ENCODE peak calls at places on chromosomes 4 and X, in ten cellular contexts. Q, M, L, I, V, T, D, F, P and J are unnamed samples.
A peak's percentile ranks its signal among the peaks of the same experiment; 100 is the strongest.

GRCh38 chr4:98293089-98293887 is 32.1 kb downstream of the RAP1GDS1 start:
- DNase-seq in Q (no peak), M (peak; percentile 30), L (no peak), I (no peak), V (no peak), T (peak; percentile 63), D (no peak), F (no peak), P (no peak), J (no peak)

GRCh38 chr4:142893012-142893411 is 46.9 kb upstream of the INPP4B start:
- DNase-seq in Q (no peak), M (no peak), L (no peak), I (no peak), V (no peak), T (no peak), D (no peak), F (no peak), P (no peak), J (no peak)

GRCh38 chr4:1400861-1401408 is 5.3 kb downstream of the NKX1-1 start:
- DNase-seq in Q (no peak), M (no peak), L (no peak), I (no peak), V (peak; percentile 34), T (no peak), D (peak; percentile 9), F (peak; percentile 18), P (no peak), J (no peak)

GRCh38 chr4:40502936-40503335 is 126.7 kb downstream of the RBM47 start:
- DNase-seq in Q (no peak), M (no peak), L (no peak), I (no peak), V (no peak), T (peak; percentile 20), D (no peak), F (no peak), P (no peak), J (no peak)

GRCh38 chr4:88949605-88950004 is 107.4 kb downstream of the FAM13A start:
- DNase-seq in Q (no peak), M (no peak), L (no peak), I (no peak), V (no peak), T (no peak), D (no peak), F (no peak), P (no peak), J (no peak)

GRCh38 chr4:110196206-110196870 is 2.1 kb downstream of the ELOVL6 start:
- DNase-seq in Q (peak; percentile 58), M (peak; percentile 19), L (peak; percentile 63), I (peak; percentile 25), V (peak; percentile 56), T (peak; percentile 30), D (peak; percentile 45), F (peak; percentile 71), P (no peak), J (peak; percentile 58)

GRCh38 chrX:22040184-22040583 is 8.1 kb downstream of the PHEX start:
- DNase-seq in Q (no peak), M (no peak), L (no peak), I (no peak), V (no peak), T (no peak), D (no peak), F (no peak), P (peak; percentile 47), J (no peak)

GRCh38 chr4:42083816-42084215 is 68.6 kb downstream of the BEND4 start:
- DNase-seq in Q (no peak), M (no peak), L (peak; percentile 9), I (no peak), V (no peak), T (peak; percentile 4), D (no peak), F (no peak), P (no peak), J (no peak)

GRCh38 chr4:95362066-95362465 is 186.7 kb downstream of the UNC5C start:
- DNase-seq in Q (no peak), M (no peak), L (no peak), I (no peak), V (no peak), T (no peak), D (no peak), F (no peak), P (no peak), J (no peak)

GRCh38 chr4:153421980-153422379 is 44.2 kb upstream of the TMEM131L start:
- DNase-seq in Q (no peak), M (no peak), L (no peak), I (no peak), V (no peak), T (no peak), D (no peak), F (no peak), P (no peak), J (no peak)

GRCh38 chr4:153428816-153429592 is 37.2 kb upstream of the TMEM131L start:
- DNase-seq in Q (no peak), M (peak; percentile 5), L (no peak), I (no peak), V (no peak), T (peak; percentile 18), D (no peak), F (no peak), P (no peak), J (no peak)

GRCh38 chr4:153427363-153428071 is 38.6 kb upstream of the TMEM131L start:
- DNase-seq in Q (no peak), M (no peak), L (no peak), I (no peak), V (no peak), T (peak; percentile 66), D (no peak), F (no peak), P (peak; percentile 52), J (no peak)

GRCh38 chr4:153420361-153420760 is 45.8 kb upstream of the TMEM131L start:
- DNase-seq in Q (no peak), M (no peak), L (no peak), I (no peak), V (no peak), T (peak; percentile 30), D (no peak), F (no peak), P (no peak), J (no peak)

GRCh38 chr4:153426207-153426886 is 39.8 kb upstream of the TMEM131L start:
- DNase-seq in Q (no peak), M (no peak), L (no peak), I (no peak), V (no peak), T (no peak), D (no peak), F (no peak), P (no peak), J (no peak)
- H3K27ac ChIP-seq in Q (no peak overlapping the region), M (no peak overlapping the region), L (no peak overlapping the region), I (peak overlapping the region; percentile 6), V (no peak overlapping the region), T (no peak overlapping the region), D (no peak overlapping the region), F (no peak overlapping the region), P (no peak overlapping the region), J (no peak overlapping the region)

GRCh38 chr4:10659251-10659650 is 25.3 kb downstream of the CLNK start:
- DNase-seq in Q (no peak), M (no peak), L (no peak), I (no peak), V (no peak), T (no peak), D (no peak), F (no peak), P (no peak), J (no peak)

GRCh38 chr4:10656420-10656819 is 28.1 kb downstream of the CLNK start:
- DNase-seq in Q (no peak), M (no peak), L (no peak), I (no peak), V (no peak), T (no peak), D (no peak), F (no peak), P (peak; percentile 36), J (no peak)

GRCh38 chr4:10656988-10657387 is 27.6 kb downstream of the CLNK start:
- DNase-seq in Q (no peak), M (no peak), L (peak; percentile 20), I (no peak), V (no peak), T (no peak), D (no peak), F (no peak), P (peak; percentile 75), J (no peak)

GRCh38 chr4:10661047-10661446 is 23.5 kb downstream of the CLNK start:
- DNase-seq in Q (no peak), M (no peak), L (no peak), I (no peak), V (no peak), T (no peak), D (no peak), F (no peak), P (no peak), J (no peak)

GRCh38 chr4:10655968-10656367 is 28.6 kb downstream of the CLNK start:
- DNase-seq in Q (no peak), M (no peak), L (peak; percentile 72), I (no peak), V (no peak), T (peak; percentile 40), D (no peak), F (no peak), P (peak; percentile 68), J (no peak)
- H3K27ac ChIP-seq in Q (no peak overlapping the region), M (no peak overlapping the region), L (peak overlapping the region; percentile 81), I (peak overlapping the region; percentile 31), V (no peak overlapping the region), T (no peak overlapping the region), D (peak overlapping the region; percentile 21), F (no peak overlapping the region), P (peak overlapping the region; percentile 48), J (no peak overlapping the region)

GRCh38 chr4:176838611-176839411 is 46.1 kb upstream of the VEGFC start:
- DNase-seq in Q (no peak), M (no peak), L (peak; percentile 87), I (no peak), V (no peak), T (peak; percentile 44), D (no peak), F (no peak), P (no peak), J (no peak)
- H3K27ac ChIP-seq in Q (no peak overlapping the region), M (no peak overlapping the region), L (peak overlapping the region; percentile 82), I (no peak overlapping the region), V (no peak overlapping the region), T (no peak overlapping the region), D (no peak overlapping the region), F (no peak overlapping the region), P (no peak overlapping the region), J (no peak overlapping the region)

GRCh38 chr4:153522800-153523089 is 56.6 kb downstream of the TMEM131L start:
- DNase-seq in Q (no peak), M (no peak), L (no peak), I (peak; percentile 31), V (no peak), T (no peak), D (no peak), F (no peak), P (no peak), J (no peak)

GRCh38 chr4:153520871-153521329 is 54.7 kb downstream of the TMEM131L start:
- DNase-seq in Q (no peak), M (no peak), L (no peak), I (no peak), V (no peak), T (peak; percentile 28), D (no peak), F (no peak), P (no peak), J (no peak)

GRCh38 chr4:153521467-153521866 is 55.3 kb downstream of the TMEM131L start:
- DNase-seq in Q (no peak), M (no peak), L (no peak), I (no peak), V (no peak), T (no peak), D (no peak), F (no peak), P (no peak), J (no peak)

GRCh38 chr4:153523171-153523757 is 57.1 kb downstream of the TMEM131L start:
- DNase-seq in Q (no peak), M (no peak), L (no peak), I (no peak), V (no peak), T (no peak), D (no peak), F (no peak), P (no peak), J (no peak)

GRCh38 chr4:153521995-153522799 is 56.0 kb downstream of the TMEM131L start:
- DNase-seq in Q (no peak), M (no peak), L (no peak), I (peak; percentile 24), V (no peak), T (no peak), D (no peak), F (no peak), P (no peak), J (no peak)
- H3K27ac ChIP-seq in Q (no peak overlapping the region), M (no peak overlapping the region), L (no peak overlapping the region), I (peak overlapping the region; percentile 90), V (no peak overlapping the region), T (no peak overlapping the region), D (peak overlapping the region; percentile 44), F (no peak overlapping the region), P (no peak overlapping the region), J (peak overlapping the region; percentile 62)